ENCODE peak calls at places on chromosomes 5 and 9, in six cellular contexts. F is astrocyte, B is K562, T is neural progenitor cell, R is fibroblast of lung, I is HCT116. P is an unnamed sample.

GRCh38 chr5:66671305-66671704 is 75.1 kb downstream of the MAST4 start:
- DNase-seq in F (no peak), B (no peak), T (no peak), R (peak; percentile 8), I (no peak), P (no peak)

GRCh38 chr5:117095803-117096332 is 521.2 kb upstream of the SEMA6A start:
- DNase-seq in F (no peak), B (no peak), T (peak; percentile 68), R (no peak), I (no peak), P (no peak)

GRCh38 chr5:139190125-139190524 is 8.0 kb downstream of the SIL1 start:
- DNase-seq in F (peak; percentile 85), B (no peak), T (no peak), R (peak; percentile 82), I (no peak), P (no peak)

GRCh38 chr5:136731241-136731885 is 366.0 kb upstream of the TRPC7 start:
- DNase-seq in F (peak; percentile 68), B (no peak), T (no peak), R (no peak), I (no peak), P (no peak)

GRCh38 chr9:71249729-71250317 is 128.4 kb upstream of the TRPM3 start:
- DNase-seq in F (peak; percentile 47), B (peak; percentile 25), T (peak; percentile 82), R (peak; percentile 75), I (peak; percentile 43), P (peak; percentile 42)

GRCh38 chr9:134268308-134268724 is 57.9 kb upstream of the RXRA start:
- DNase-seq in F (no peak), B (no peak), T (no peak), R (no peak), I (no peak), P (peak; percentile 48)

GRCh38 chr9:137218754-137219271 is 3.2 kb downstream of the RNF208 start:
- DNase-seq in F (peak; percentile 18), B (peak; percentile 65), T (no peak), R (no peak), I (no peak), P (peak; percentile 82)

GRCh38 chr5:157294692-157295091 is 28.8 kb downstream of the CYFIP2 start:
- DNase-seq in F (no peak), B (no peak), T (no peak), R (no peak), I (no peak), P (no peak)

GRCh38 chr5:80260461-80260860 is 4.6 kb upstream of the SERINC5 start:
- DNase-seq in F (no peak), B (no peak), T (no peak), R (no peak), I (no peak), P (no peak)

GRCh38 chr5:80255752-80256479 is at the start of gene SERINC5:
- DNase-seq in F (peak; percentile 72), B (peak; percentile 91), T (peak; percentile 86), R (peak; percentile 77), I (peak; percentile 43), P (peak; percentile 53)

GRCh38 chr5:80254767-80255424 is 952 bp downstream of the SERINC5 start:
- DNase-seq in F (peak; percentile 57), B (no peak), T (no peak), R (peak; percentile 25), I (no peak), P (no peak)

GRCh38 chr5:80255425-80255751 is 460 bp downstream of the SERINC5 start:
- DNase-seq in F (peak; percentile 52), B (peak; percentile 72), T (peak; percentile 80), R (peak; percentile 54), I (no peak), P (peak; percentile 68)

DNA sequence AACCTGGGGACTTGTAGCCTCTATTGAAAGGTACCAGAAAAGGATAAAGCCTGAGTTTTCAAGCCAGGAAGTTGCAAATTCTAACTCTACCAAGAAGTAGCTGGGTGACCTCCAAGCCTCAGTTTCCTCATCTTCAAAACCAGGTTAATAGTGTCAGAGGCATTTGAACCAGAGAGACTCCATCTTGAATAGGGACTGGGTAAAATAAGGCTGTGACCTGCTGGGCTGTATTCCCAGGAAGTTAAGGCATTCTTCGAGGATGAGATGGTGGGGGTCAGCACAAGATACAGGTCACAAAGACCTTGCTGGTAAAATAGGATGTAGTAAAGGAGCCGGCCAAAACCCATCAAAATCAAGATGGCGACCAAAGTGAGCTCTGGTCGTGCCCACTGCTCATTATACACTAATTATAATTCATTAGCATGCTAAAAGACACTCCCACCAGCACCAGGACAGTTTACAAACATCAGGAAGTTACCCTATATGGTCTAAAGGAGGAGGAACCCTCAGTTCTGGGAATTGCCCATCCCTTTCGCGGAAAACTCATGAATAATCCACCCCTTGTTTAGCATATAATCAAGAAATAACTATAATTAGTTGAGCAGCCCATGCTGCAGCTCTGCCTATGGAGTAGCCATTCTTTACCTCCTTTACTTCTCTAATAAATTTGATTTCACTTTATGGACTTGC is 3.8 kb upstream of the SERINC5 start:
- DNase-seq in F (no peak), B (no peak), T (no peak), R (no peak), I (no peak), P (no peak)
- H3K4me2 ChIP-seq in F (no peak overlapping the region), B (no peak overlapping the region), T (no peak overlapping the region), R (no peak overlapping the region), I (no peak overlapping the region), P (no peak overlapping the region)

GRCh38 chr9:136201609-136202448 is 3.1 kb downstream of the LHX3 start:
- DNase-seq in F (no peak), B (peak; percentile 84), T (peak; percentile 92), R (no peak), I (no peak), P (no peak)

GRCh38 chr9:136203406-136204085 is 1.4 kb downstream of the LHX3 start:
- DNase-seq in F (no peak), B (no peak), T (no peak), R (no peak), I (no peak), P (no peak)

GRCh38 chr9:136204086-136204805 is 682 bp downstream of the LHX3 start:
- DNase-seq in F (no peak), B (no peak), T (no peak), R (no peak), I (no peak), P (no peak)

GRCh38 chr9:136201174-136201573 is 3.8 kb downstream of the LHX3 start:
- DNase-seq in F (no peak), B (no peak), T (no peak), R (no peak), I (no peak), P (no peak)

DNA sequence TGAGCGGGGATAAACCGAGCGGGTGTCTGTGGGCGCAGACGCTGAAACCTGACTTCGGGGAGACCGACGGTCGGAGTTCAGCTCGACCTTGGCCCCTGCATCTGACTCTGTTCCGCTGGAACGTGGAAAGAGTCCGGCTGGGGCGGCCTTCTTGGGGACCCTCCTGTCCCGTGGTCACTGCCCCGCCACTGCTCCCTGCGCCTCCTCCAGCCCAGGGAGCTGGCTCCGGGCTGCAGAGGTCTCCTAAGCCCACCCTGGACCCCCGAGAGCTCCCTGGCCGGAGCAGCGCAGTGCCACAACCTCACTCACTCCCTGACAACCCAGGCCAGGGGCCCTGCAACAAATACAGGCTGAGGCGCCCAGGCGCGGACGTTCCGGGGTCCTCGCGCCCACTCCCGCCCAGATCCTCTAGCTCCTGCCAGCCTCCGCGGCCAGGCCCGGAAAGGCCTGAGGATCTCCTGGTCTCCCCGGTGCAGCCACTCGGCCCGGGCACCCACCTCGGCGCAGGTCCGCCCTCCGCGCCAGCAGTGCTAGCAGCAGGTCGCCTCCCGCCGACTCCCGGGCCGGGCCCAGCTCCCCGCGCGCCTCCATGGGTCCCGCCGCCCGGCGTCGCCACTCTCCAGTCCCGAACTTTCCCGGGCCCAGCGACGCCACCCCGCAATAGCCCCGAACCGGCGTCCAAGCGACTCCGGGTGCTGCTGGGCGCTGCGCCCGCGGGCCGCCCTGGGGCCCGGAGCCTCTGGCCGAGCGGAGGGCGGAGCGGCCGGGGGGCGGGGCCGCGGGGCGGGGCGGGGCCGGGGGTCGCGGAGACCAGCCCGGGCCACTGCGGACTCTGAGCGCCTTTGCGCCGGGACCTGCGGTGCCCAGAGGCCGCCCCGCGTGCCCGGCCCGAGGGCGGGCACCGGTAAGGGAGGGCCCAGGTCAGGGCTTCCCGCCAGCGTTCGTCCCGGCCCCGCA is 2.2 kb downstream of the LHX3 start:
- DNase-seq in F (no peak), B (no peak), T (no peak), R (no peak), I (no peak), P (no peak)
- TF ChIP-seq EZH2 in F (peak; percentile 40), B (no peak), T (peak; percentile 73), R (peak; percentile 83), I (no peak), P (no peak)

GRCh38 chr9:104868687-104869404 is 59.1 kb downstream of the ABCA1 start:
- DNase-seq in F (peak; percentile 94), B (peak; percentile 27), T (peak; percentile 90), R (peak; percentile 92), I (no peak), P (peak; percentile 85)

GRCh38 chr9:104868303-104868686 is 59.7 kb downstream of the ABCA1 start:
- DNase-seq in F (no peak), B (no peak), T (no peak), R (no peak), I (no peak), P (no peak)

GRCh38 chr9:104872959-104873850 is 54.8 kb downstream of the ABCA1 start:
- DNase-seq in F (peak; percentile 98), B (no peak), T (no peak), R (peak; percentile 79), I (no peak), P (peak; percentile 96)

GRCh38 chr9:104871961-104872527 is 55.9 kb downstream of the ABCA1 start:
- DNase-seq in F (no peak), B (no peak), T (no peak), R (no peak), I (no peak), P (no peak)

DNA sequence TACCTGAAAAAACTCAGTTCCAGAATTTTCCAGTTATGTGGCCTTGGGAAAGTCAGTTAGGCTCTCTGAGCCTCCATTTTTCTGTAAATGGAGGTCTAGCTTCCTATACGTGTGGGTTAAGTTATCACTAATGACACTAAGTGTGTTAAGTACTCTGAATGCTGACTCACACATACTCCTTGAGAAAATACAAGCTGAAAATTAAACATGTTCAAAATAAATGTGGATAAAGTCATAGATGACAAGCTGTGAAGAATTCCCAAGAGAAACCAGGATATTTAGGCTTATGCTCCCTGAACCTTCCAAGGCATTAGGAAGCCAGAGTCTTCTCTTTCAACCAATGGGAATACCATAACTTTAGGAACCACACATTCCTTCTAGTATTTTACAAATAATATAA is 58.2 kb downstream of the ABCA1 start:
- DNase-seq in F (peak; percentile 56), B (no peak), T (no peak), R (no peak), I (no peak), P (no peak)
- H3K4me1 ChIP-seq in F (peaks cover 60% of the 10 kb centered on the region), B (peaks cover 6% of the 10 kb centered on the region), T (peaks cover 30% of the 10 kb centered on the region), R (peaks cover 44% of the 10 kb centered on the region), I (peaks cover 6% of the 10 kb centered on the region), P (peaks cover 83% of the 10 kb centered on the region)

GRCh38 chr5:109862301-109862700 is 172.6 kb downstream of the MAN2A1 start:
- DNase-seq in F (no peak), B (no peak), T (no peak), R (no peak), I (no peak), P (no peak)
- H3K4me2 ChIP-seq in F (no peak overlapping the region), B (no peak overlapping the region), T (no peak overlapping the region), R (no peak overlapping the region), I (no peak overlapping the region), P (no peak overlapping the region)

GRCh38 chr5:173283318-173284288 is 44.6 kb downstream of the STC2 start:
- DNase-seq in F (peak; percentile 30), B (peak; percentile 81), T (peak; percentile 85), R (peak; percentile 45), I (peak; percentile 72), P (peak; percentile 49)
- TF ChIP-seq EZH2 in F (no peak), B (no peak), T (peak; percentile 74), R (no peak), I (no peak), P (no peak)

P was measured in PC-9.